ENCODE peak calls at places on chromosomes 16 and 17, in eight cellular contexts. A, E, F, T, G, B, R and Q are unnamed samples.

GRCh38 chr17:1713160-1713877 is 3.1 kb upstream of the TLCD2 start:
- DNase-seq in R (no peak), B (no peak), F (no peak), A (no peak), T (no peak), E (no peak), G (no peak), Q (no peak)

GRCh38 chr17:35099929-35100328 is 19.7 kb downstream of the RAD51D start:
- DNase-seq in G (no peak), E (no peak), B (no peak), F (no peak), T (no peak), A (no peak), R (no peak), Q (no peak)

GRCh38 chr16:15894571-15895358 is 6.4 kb upstream of the CEP20 start:
- DNase-seq in T (no peak), E (no peak), B (no peak), R (no peak), F (no peak), A (no peak), G (no peak), Q (no peak)

GRCh38 chr17:42865638-42866094 is 14.7 kb downstream of the AOC3 start:
- DNase-seq in R (no peak), F (no peak), A (no peak), G (no peak), E (no peak), B (no peak), T (no peak), Q (no peak)

GRCh38 chr16:17921357-17921978 is 415.1 kb downstream of the NPIPA8 start:
- DNase-seq in B (peak), T (peak), R (peak), E (no peak), F (no peak), G (no peak), A (no peak), Q (peak)

GRCh38 chr17:55067697-55068439 is 99.3 kb downstream of the STXBP4 start:
- DNase-seq in R (no peak), A (no peak), T (no peak), G (no peak), B (no peak), E (no peak), F (no peak), Q (no peak)

GRCh38 chr17:49399995-49400394 is 14.7 kb downstream of the PHB1 start:
- DNase-seq in E (no peak), F (no peak), G (no peak), R (no peak), A (no peak), B (no peak), T (no peak), Q (no peak)

GRCh38 chr16:70483426-70483825 is 29.0 kb downstream of the FCSK start:
- DNase-seq in A (no peak), E (no peak), T (no peak), G (no peak), B (no peak), R (no peak), F (no peak), Q (no peak)

GRCh38 chr17:66655861-66656260 is 179.1 kb upstream of the CACNG5 start:
- DNase-seq in T (no peak), A (no peak), B (peak), R (no peak), F (no peak), G (no peak), E (no peak), Q (no peak)

GRCh38 chr17:45227631-45228120 is 6.0 kb downstream of the FMNL1 start:
- DNase-seq in G (no peak), F (no peak), A (no peak), R (no peak), T (no peak), B (peak), E (no peak), Q (no peak)

GRCh38 chr17:63487014-63487339 is 10.1 kb downstream of the ACE start:
- DNase-seq in A (no peak), R (no peak), T (no peak), B (no peak), G (no peak), F (no peak), E (no peak), Q (no peak)